ENCODE peak calls at places on chromosomes 12 and 14, in nine cellular contexts. Z is uterus; W is fibroblast of mammary gland; F is cardiac fibroblast; K is mammary epithelial cell; D is GM12865; S is psoas muscle; M is CD4-positive, alpha-beta memory T cell; T is DND-41. I is an unnamed sample.

GRCh38 chr12:132686831-132687210 is 321 bp downstream of the POLE start:
- DNase-seq in K (no peak), D (no peak), W (no peak), T (peak), F (no peak), M (no peak), S (no peak), Z (no peak), I (no peak)

GRCh38 chr14:97185186-97185585 is 388.0 kb downstream of the VRK1 start:
- DNase-seq in K (no peak), F (no peak), W (peak), Z (no peak), T (no peak), S (no peak), M (peak), D (peak), I (no peak)

GRCh38 chr12:25959069-25959961 is 833 bp downstream of the RASSF8 start:
- DNase-seq in T (no peak), W (peak), F (peak), M (no peak), D (peak), S (peak), K (peak), Z (peak), I (peak)

GRCh38 chr12:131944601-131945251 is 5.0 kb upstream of the EP400 start:
- DNase-seq in K (no peak), Z (no peak), F (no peak), M (no peak), T (peak), D (no peak), W (no peak), S (no peak), I (no peak)

GRCh38 chr14:103538291-103539055 is 9.5 kb downstream of the TRMT61A start:
- DNase-seq in F (no peak), T (no peak), D (no peak), M (no peak), Z (peak), W (no peak), K (no peak), S (peak), I (no peak)

GRCh38 chr14:38774162-38774561 is 328.9 kb downstream of the SEC23A start:
- DNase-seq in K (no peak), T (no peak), M (no peak), W (no peak), S (no peak), Z (no peak), F (no peak), D (no peak), I (no peak)

GRCh38 chr14:59229653-59230406 is 41.4 kb downstream of the DAAM1 start:
- DNase-seq in W (no peak), M (peak), S (no peak), F (no peak), T (no peak), Z (no peak), K (no peak), D (peak), I (no peak)

GRCh38 chr12:18578191-18578590 is 159.6 kb downstream of the PLCZ1 start:
- DNase-seq in D (no peak), F (peak), K (peak), Z (no peak), M (no peak), S (no peak), W (peak), T (no peak), I (peak)

GRCh38 chr12:74111688-74112360 is 425.8 kb upstream of the ATXN7L3B start:
- DNase-seq in D (peak), Z (no peak), W (peak), K (peak), T (peak), S (no peak), M (no peak), F (peak), I (peak)

GRCh38 chr12:6200266-6201198 is at the start of gene CD9:
- DNase-seq in T (no peak), W (no peak), M (no peak), Z (peak), F (no peak), S (peak), D (no peak), K (peak), I (peak)

GRCh38 chr12:64610660-64611429 is 550 bp downstream of the RASSF3 start:
- DNase-seq in W (peak), M (peak), D (peak), Z (peak), K (peak), S (peak), T (peak), F (peak), I (peak)

GRCh38 chr14:69868363-69868963 is 10.8 kb upstream of the SMOC1 start:
- DNase-seq in M (no peak), Z (no peak), K (no peak), T (no peak), D (no peak), S (no peak), F (no peak), W (no peak), I (no peak)
- H3K4me3 ChIP-seq in M (no peak), Z (no peak), K (no peak), T (no peak), D (no peak), S (no peak), F (no peak), W (no peak), I (no peak)

GRCh38 chr14:98954347-98955000 is 317.5 kb downstream of the BCL11B start:
- DNase-seq in D (no peak), T (no peak), M (no peak), F (no peak), Z (no peak), W (peak), S (no peak), K (no peak), I (no peak)

GRCh38 chr14:98952595-98953325 is 319.2 kb downstream of the BCL11B start:
- DNase-seq in S (peak), T (no peak), K (peak), F (peak), Z (no peak), W (peak), M (no peak), D (no peak), I (no peak)

GRCh38 chr14:98955036-98955740 is 316.8 kb downstream of the BCL11B start:
- DNase-seq in Z (no peak), K (no peak), M (no peak), S (no peak), F (no peak), T (no peak), D (no peak), W (no peak), I (no peak)

GRCh38 chr14:98955741-98956070 is 316.3 kb downstream of the BCL11B start:
- DNase-seq in K (no peak), M (no peak), T (no peak), F (no peak), D (no peak), S (no peak), W (no peak), Z (no peak), I (no peak)

DNA sequence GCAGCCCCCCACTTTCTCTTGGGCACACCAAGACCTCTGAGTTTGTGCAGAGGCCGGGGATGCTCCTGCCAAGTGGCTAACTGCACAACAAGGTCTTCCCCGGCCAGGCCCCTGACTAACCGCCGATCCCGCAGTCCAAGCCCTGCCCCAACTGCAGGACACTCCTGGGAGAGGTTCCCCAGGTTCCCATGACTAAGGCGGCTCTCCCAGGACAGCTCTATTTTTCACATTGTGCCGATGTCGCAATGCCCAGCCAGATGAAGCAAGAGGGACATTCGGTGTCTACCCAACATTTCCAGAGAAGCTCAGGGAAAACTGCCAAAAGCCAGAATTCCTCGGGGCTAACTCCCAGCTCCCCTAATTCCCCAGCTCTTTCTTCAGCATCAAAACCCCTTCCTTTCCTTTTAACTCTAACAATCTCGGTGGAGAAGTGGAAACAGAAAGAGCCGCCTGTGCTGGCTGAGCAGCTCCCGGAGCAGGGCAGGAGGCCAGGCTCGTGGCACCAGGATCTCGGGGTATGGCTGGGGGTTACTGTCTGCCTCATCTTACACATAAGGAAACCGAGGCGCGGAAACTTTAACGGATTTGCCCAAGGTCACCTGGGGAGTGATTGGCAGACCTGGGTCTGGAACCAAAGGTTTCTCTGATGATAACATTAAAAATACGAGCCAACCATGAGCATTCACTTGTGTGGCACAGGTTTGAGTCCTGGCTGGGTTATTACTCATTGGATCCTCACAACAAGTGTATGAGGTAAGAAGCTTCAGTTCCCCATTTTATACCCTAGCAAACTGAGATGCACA is 318.3 kb downstream of the BCL11B start:
- DNase-seq in Z (peak), M (no peak), K (peak), T (no peak), F (peak), D (no peak), S (peak), W (peak), I (no peak)
- H3K4me3 ChIP-seq in Z (no peak), M (no peak), K (no peak), T (no peak), F (no peak), D (no peak), S (no peak), W (no peak), I (peak)

DNA sequence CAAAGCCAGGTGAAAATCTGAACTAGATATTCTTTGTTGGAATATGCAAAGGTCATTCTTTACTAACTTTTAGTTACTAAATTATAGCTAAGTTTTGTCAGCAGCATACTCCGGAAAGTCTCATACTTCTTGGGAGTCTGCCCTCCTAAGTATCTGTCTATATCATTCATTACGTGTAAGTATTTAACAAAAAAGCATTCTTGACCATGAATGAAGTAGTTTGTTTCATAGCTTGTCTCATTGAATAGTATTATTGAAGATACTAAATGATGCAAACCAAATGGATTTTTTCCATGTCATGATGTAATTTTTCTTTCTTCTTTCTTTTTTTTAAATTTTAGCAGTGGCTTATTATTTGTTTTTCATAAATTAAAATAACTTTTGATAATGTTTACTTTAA is 9.8 kb upstream of the SPX start:
- DNase-seq in D (no peak), W (no peak), S (no peak), F (no peak), Z (no peak), T (no peak), M (no peak), K (no peak), I (no peak)
- H3K4me3 ChIP-seq in D (no peak), W (no peak), S (no peak), F (no peak), Z (no peak), T (no peak), M (no peak), K (no peak), I (no peak)

GRCh38 chr14:36583242-36584166 is 1.1 kb upstream of the NKX2-8 start:
- DNase-seq in K (no peak), M (no peak), T (no peak), W (no peak), F (no peak), S (no peak), Z (no peak), D (no peak), I (peak)
- H3K4me3 ChIP-seq in K (no peak), M (no peak), T (no peak), W (no peak), F (no peak), S (peak), Z (no peak), D (no peak), I (no peak)

GRCh38 chr12:45050331-45050750 is 558 bp downstream of the DBX2 start:
- DNase-seq in D (no peak), K (no peak), S (no peak), F (no peak), T (no peak), W (no peak), M (no peak), Z (no peak), I (no peak)

GRCh38 chr12:45051490-45052105 is 699 bp upstream of the DBX2 start:
- DNase-seq in S (no peak), D (no peak), W (peak), T (no peak), Z (no peak), F (peak), M (no peak), K (peak), I (no peak)

GRCh38 chr12:45050751-45051489 is at the start of gene DBX2:
- DNase-seq in W (no peak), K (no peak), F (no peak), M (no peak), Z (no peak), T (no peak), D (no peak), S (no peak), I (no peak)

DNA sequence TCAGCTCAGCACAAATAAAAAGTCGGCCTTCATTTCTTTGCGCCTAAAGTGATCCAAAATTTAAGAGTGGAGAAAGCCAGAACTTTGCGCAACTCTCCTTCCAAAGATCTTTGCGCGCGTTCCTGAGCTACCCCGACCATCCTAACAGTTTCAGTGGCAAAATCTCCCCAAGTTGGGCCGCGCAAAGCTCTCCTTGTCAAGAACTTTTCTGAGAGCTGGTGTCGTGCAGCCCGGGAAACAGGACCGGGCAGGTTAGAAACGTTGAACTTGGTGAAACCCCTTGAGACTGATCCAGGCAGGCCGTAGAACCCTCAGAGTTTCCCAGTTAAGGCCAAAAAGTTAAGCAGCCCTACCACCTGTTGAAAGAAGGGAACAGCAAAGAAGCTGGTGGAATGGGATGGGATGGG is 984 bp downstream of the DBX2 start:
- DNase-seq in F (peak), K (no peak), W (peak), S (no peak), M (no peak), D (no peak), Z (no peak), T (no peak), I (no peak)
- H3K4me3 ChIP-seq in F (no peak), K (no peak), W (no peak), S (peak), M (no peak), D (no peak), Z (no peak), T (no peak), I (peak)

I was measured in mesenchymal stem cell.